ENCODE peak calls at places on chromosome 3, in four cellular contexts. One of them, this sample, is unnamed.

GRCh38 chr3:197454014-197454413 is 101.8 kb downstream of the BDH1 start:
- DNase-seq in K562: no peak
- DNase-seq in GM12878: no peak
- DNase-seq in SK-N-SH: peak
- DNase-seq in this sample: no peak

GRCh38 chr3:25438791-25439555 is 10.9 kb downstream of the RARB start:
- DNase-seq in SK-N-SH: no peak
- DNase-seq in K562: no peak
- DNase-seq in GM12878: no peak
- DNase-seq in this sample: no peak

GRCh38 chr3:160090653-160091052 is 102.0 kb downstream of the IL12A start:
- DNase-seq in SK-N-SH: no peak
- DNase-seq in K562: no peak
- DNase-seq in GM12878: no peak
- DNase-seq in this sample: no peak

GRCh38 chr3:17089314-17089700 is 204.6 kb downstream of the PLCL2 start:
- DNase-seq in K562: no peak
- DNase-seq in GM12878: no peak
- DNase-seq in SK-N-SH: no peak
- DNase-seq in this sample: no peak

GRCh38 chr3:168511428-168512014 is 415.8 kb upstream of the GOLIM4 start:
- DNase-seq in K562: peak
- DNase-seq in SK-N-SH: peak
- DNase-seq in GM12878: no peak
- DNase-seq in this sample: no peak

GRCh38 chr3:128281461-128282367 is 128.4 kb downstream of the EEFSEC start:
- DNase-seq in K562: no peak
- DNase-seq in GM12878: no peak
- DNase-seq in SK-N-SH: no peak
- DNase-seq in this sample: no peak

GRCh38 chr3:10996345-10997050 is 4.0 kb downstream of the SLC6A1 start:
- DNase-seq in K562: no peak
- DNase-seq in SK-N-SH: no peak
- DNase-seq in GM12878: no peak
- DNase-seq in this sample: no peak

GRCh38 chr3:119352863-119353527 is 58.8 kb downstream of the ARHGAP31 start:
- DNase-seq in GM12878: no peak
- DNase-seq in SK-N-SH: no peak
- DNase-seq in K562: no peak
- DNase-seq in this sample: no peak

GRCh38 chr3:33171580-33171979 is 47.0 kb downstream of the SUSD5 start:
- DNase-seq in SK-N-SH: no peak
- DNase-seq in GM12878: no peak
- DNase-seq in K562: no peak
- DNase-seq in this sample: no peak

GRCh38 chr3:133834621-133835417 is 29.2 kb downstream of the SRPRB start:
- DNase-seq in SK-N-SH: no peak
- DNase-seq in K562: no peak
- DNase-seq in GM12878: no peak
- DNase-seq in this sample: no peak

GRCh38 chr3:195247086-195247862 is 23.7 kb downstream of the XXYLT1 start:
- DNase-seq in GM12878: no peak
- DNase-seq in SK-N-SH: no peak
- DNase-seq in K562: no peak
- DNase-seq in this sample: no peak

GRCh38 chr3:150275946-150276345 is 132.2 kb upstream of the TSC22D2 start:
- DNase-seq in K562: no peak
- DNase-seq in GM12878: no peak
- DNase-seq in SK-N-SH: no peak
- DNase-seq in this sample: no peak

GRCh38 chr3:132198601-132199000 is 118.6 kb upstream of the ACP3 start:
- DNase-seq in SK-N-SH: no peak
- DNase-seq in GM12878: no peak
- DNase-seq in K562: no peak
- DNase-seq in this sample: no peak

GRCh38 chr3:194367992-194368841 is 1.3 kb downstream of the LRRC15 start:
- DNase-seq in K562: no peak
- DNase-seq in SK-N-SH: peak
- DNase-seq in GM12878: no peak
- DNase-seq in this sample: no peak

GRCh38 chr3:90092994-90093393 is 985.6 kb downstream of the EPHA3 start:
- DNase-seq in K562: no peak
- DNase-seq in GM12878: no peak
- DNase-seq in SK-N-SH: peak
- DNase-seq in this sample: no peak

GRCh38 chr3:134460965-134461364 is 24.8 kb downstream of the ANAPC13 start:
- DNase-seq in K562: no peak
- DNase-seq in GM12878: no peak
- DNase-seq in SK-N-SH: no peak
- DNase-seq in this sample: no peak

GRCh38 chr3:114644372-114644771 is 350.5 kb downstream of the TIGIT start:
- DNase-seq in GM12878: no peak
- DNase-seq in K562: no peak
- DNase-seq in SK-N-SH: no peak
- DNase-seq in this sample: no peak

GRCh38 chr3:127717357-127718243 is 44.8 kb downstream of the ABTB1 start:
- DNase-seq in GM12878: no peak
- DNase-seq in SK-N-SH: no peak
- DNase-seq in K562: no peak
- DNase-seq in this sample: no peak

GRCh38 chr3:115280531-115280930 is 133.4 kb upstream of the ZBTB20 start:
- DNase-seq in SK-N-SH: no peak
- DNase-seq in GM12878: no peak
- DNase-seq in K562: no peak
- DNase-seq in this sample: no peak

GRCh38 chr3:126338796-126339241 is 18.4 kb downstream of the KLF15 start:
- DNase-seq in GM12878: no peak
- DNase-seq in K562: no peak
- DNase-seq in SK-N-SH: peak
- DNase-seq in this sample: peak

GRCh38 chr3:111761309-111761795 is 97.7 kb upstream of the PHLDB2 start:
- DNase-seq in SK-N-SH: peak
- DNase-seq in GM12878: no peak
- DNase-seq in K562: no peak
- DNase-seq in this sample: no peak
- TF ChIP-seq USF1 in SK-N-SH: no peak
- TF ChIP-seq USF1 in GM12878: no peak
- TF ChIP-seq USF1 in K562: no peak
- TF ChIP-seq USF1 in this sample: no peak

GRCh38 chr3:16012086-16012485 is 162.4 kb upstream of the GALNT15 start:
- DNase-seq in GM12878: no peak
- DNase-seq in SK-N-SH: no peak
- DNase-seq in K562: no peak
- DNase-seq in this sample: no peak
- TF ChIP-seq USF1 in GM12878: no peak
- TF ChIP-seq USF1 in SK-N-SH: no peak
- TF ChIP-seq USF1 in K562: no peak
- TF ChIP-seq USF1 in this sample: no peak

GRCh38 chr3:12707425-12707824 is 43.5 kb upstream of the RAF1 start:
- DNase-seq in SK-N-SH: no peak
- DNase-seq in K562: no peak
- DNase-seq in GM12878: no peak
- DNase-seq in this sample: no peak

GRCh38 chr3:12705981-12706380 is 42.1 kb upstream of the RAF1 start:
- DNase-seq in GM12878: no peak
- DNase-seq in SK-N-SH: no peak
- DNase-seq in K562: no peak
- DNase-seq in this sample: no peak

GRCh38 chr3:12708584-12709192 is 44.8 kb upstream of the RAF1 start:
- DNase-seq in SK-N-SH: no peak
- DNase-seq in K562: no peak
- DNase-seq in GM12878: no peak
- DNase-seq in this sample: no peak

GRCh38 chr3:12705374-12705926 is 41.5 kb upstream of the RAF1 start:
- DNase-seq in SK-N-SH: no peak
- DNase-seq in GM12878: no peak
- DNase-seq in K562: no peak
- DNase-seq in this sample: no peak

DNA sequence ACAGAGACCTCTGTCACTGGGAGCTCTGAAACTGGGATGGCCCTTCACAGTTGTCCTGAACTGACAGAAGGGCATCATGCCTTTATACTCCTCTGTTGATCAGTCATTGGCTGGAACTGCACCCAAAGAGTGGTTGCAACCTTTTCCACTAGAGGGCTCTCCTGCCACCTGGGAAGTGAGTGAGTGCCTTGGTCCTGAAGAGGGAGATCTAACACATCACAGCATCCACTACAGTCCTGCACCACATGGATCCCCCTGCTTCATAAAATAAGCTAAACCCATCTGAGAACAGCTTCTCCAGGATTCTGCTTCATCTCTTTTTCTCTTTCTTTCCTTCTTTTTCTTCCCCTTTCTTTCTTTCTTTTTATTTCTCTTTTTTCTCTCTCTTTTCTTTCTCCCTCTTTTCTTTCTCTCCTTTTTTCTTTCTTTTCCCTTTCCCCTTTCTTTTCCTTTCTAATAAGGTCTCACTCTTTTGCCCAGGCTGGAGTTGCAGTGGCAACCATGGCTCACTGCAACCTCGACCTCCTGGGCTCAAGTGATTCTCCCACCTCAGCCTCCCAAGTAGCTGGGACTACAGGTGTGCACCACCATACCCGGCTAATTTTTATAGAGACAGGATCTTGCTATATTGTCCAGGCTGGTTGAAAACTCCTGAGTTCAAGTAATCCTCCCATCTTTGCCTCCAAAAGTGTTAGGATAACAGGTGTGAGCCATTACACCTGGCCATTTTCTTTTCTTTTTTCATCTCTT is 42.8 kb upstream of the RAF1 start:
- DNase-seq in K562: peak
- DNase-seq in GM12878: peak
- DNase-seq in SK-N-SH: peak
- DNase-seq in this sample: peak
- TF ChIP-seq USF1 in K562: no peak
- TF ChIP-seq USF1 in GM12878: no peak
- TF ChIP-seq USF1 in SK-N-SH: no peak
- TF ChIP-seq USF1 in this sample: no peak

GRCh38 chr3:143443851-143444331 is 324.3 kb downstream of the CHST2 start:
- DNase-seq in SK-N-SH: no peak
- DNase-seq in K562: peak
- DNase-seq in GM12878: no peak
- DNase-seq in this sample: no peak
- TF ChIP-seq USF1 in SK-N-SH: no peak
- TF ChIP-seq USF1 in K562: peak
- TF ChIP-seq USF1 in GM12878: no peak
- TF ChIP-seq USF1 in this sample: no peak

DNA sequence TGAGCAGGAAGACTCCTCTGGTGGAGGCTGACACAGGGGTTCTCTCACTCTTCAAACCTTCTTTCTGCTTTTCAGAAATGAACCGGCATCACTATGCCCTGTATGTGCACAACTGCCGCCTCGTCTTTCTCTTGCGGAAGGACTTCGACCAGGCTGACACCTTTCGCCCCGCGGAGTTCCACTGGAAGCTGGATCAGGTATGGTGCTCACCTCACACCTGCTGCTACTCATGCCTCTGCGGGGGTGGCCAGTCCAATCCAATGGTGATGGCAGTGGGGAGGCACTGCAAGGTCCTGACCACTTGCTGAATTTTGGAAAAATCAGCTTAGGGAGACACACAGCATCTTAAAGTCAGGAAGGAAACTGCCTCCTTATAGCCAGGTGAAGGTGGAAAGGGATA is 211.3 kb upstream of the TRIM42 start:
- DNase-seq in GM12878: no peak
- DNase-seq in SK-N-SH: no peak
- DNase-seq in K562: no peak
- DNase-seq in this sample: no peak
- TF ChIP-seq USF1 in GM12878: no peak
- TF ChIP-seq USF1 in SK-N-SH: no peak
- TF ChIP-seq USF1 in K562: no peak
- TF ChIP-seq USF1 in this sample: no peak

DNA sequence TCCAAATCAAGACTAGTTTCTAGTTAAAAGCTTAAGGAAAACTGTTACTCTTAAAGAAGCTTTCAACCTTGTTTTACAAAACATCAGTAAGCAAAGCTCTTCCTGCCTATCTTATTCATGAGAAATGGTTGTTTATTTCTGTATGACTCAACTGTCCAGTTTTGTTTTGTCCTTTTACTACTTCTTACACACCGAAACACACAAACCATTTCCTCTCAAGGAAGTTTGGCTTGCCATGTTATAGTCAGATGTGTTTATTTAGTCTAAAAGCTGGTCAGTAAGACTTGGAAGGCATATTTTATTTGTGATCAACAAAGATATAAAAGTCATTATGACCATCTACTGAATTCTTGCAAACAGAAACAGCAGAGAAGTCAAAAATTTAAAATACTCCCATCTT is 53.2 kb upstream of the RBSN start:
- DNase-seq in SK-N-SH: no peak
- DNase-seq in GM12878: no peak
- DNase-seq in K562: no peak
- DNase-seq in this sample: no peak
- TF ChIP-seq USF1 in SK-N-SH: no peak
- TF ChIP-seq USF1 in GM12878: no peak
- TF ChIP-seq USF1 in K562: no peak
- TF ChIP-seq USF1 in this sample: no peak

GRCh38 chr3:41199866-41200668 is 762 bp downstream of the CTNNB1 start:
- DNase-seq in K562: peak
- DNase-seq in SK-N-SH: peak
- DNase-seq in GM12878: no peak
- DNase-seq in this sample: peak
- TF ChIP-seq USF1 in K562: no peak
- TF ChIP-seq USF1 in SK-N-SH: no peak
- TF ChIP-seq USF1 in GM12878: no peak
- TF ChIP-seq USF1 in this sample: no peak